ENCODE peak calls at places on chromosomes 16 and 17, in seven cellular contexts. U is stimulated activated CD8-positive, alpha-beta memory T cell treated with anti-CD3 and anti-CD28 coated beads, Interleukin-7, amount 100 ng/mL, for 4 hours; S is left ventricle myocardium superior; C is endothelial cell; Y is transverse colon; D is NCI-H524; R is left cardiac atrium. T is an unnamed sample.

GRCh38 chr17:1787301-1787902 is 25.5 kb downstream of the SERPINF1 start:
- DNase-seq in U (no peak), S (peak; percentile 70), C (no peak), Y (peak; percentile 78), D (no peak), R (peak; percentile 80), T (no peak)

GRCh38 chr16:1458977-1459341 is 14.6 kb upstream of the CCDC154 start:
- DNase-seq in U (no peak), S (no peak), C (no peak), Y (no peak), D (no peak), R (no peak), T (no peak)

GRCh38 chr16:80175011-80175410 is 365.8 kb upstream of the DYNLRB2 start:
- DNase-seq in U (no peak), S (no peak), C (no peak), Y (no peak), D (no peak), R (no peak), T (no peak)

GRCh38 chr17:67855504-67856324 is 30.4 kb downstream of the BPTF start:
- DNase-seq in U (no peak), S (no peak), C (no peak), Y (no peak), D (no peak), R (no peak), T (no peak)

GRCh38 chr16:2150418-2151187 is 2.2 kb downstream of the RAB26 start:
- DNase-seq in U (no peak), S (no peak), C (no peak), Y (peak; percentile 62), D (peak; percentile 99), R (no peak), T (no peak)

GRCh38 chr17:72968798-72969197 is 123.7 kb downstream of the SLC39A11 start:
- DNase-seq in U (no peak), S (no peak), C (no peak), Y (no peak), D (no peak), R (no peak), T (no peak)

GRCh38 chr16:85126731-85127662 is 14.7 kb upstream of the CIBAR2 start:
- DNase-seq in U (peak; percentile 50), S (no peak), C (no peak), Y (no peak), D (peak; percentile 79), R (peak; percentile 61), T (no peak)

GRCh38 chr17:81365148-81365600 is 30.1 kb upstream of the BAHCC1 start:
- DNase-seq in U (no peak), S (peak; percentile 62), C (no peak), Y (peak; percentile 77), D (peak; percentile 57), R (peak; percentile 75), T (no peak)

GRCh38 chr16:89123831-89124100 is 30.1 kb downstream of the ACSF3 start:
- DNase-seq in U (no peak), S (peak; percentile 16), C (no peak), Y (no peak), D (no peak), R (peak; percentile 4), T (no peak)

GRCh38 chr16:84569382-84569987 is 48.4 kb downstream of the COTL1 start:
- DNase-seq in U (no peak), S (no peak), C (no peak), Y (peak; percentile 62), D (no peak), R (no peak), T (no peak)

GRCh38 chr16:1772908-1773702 is at the start of gene MRPS34:
- DNase-seq in U (peak; percentile 56), S (peak; percentile 90), C (peak; percentile 86), Y (peak; percentile 87), D (peak; percentile 62), R (peak; percentile 86), T (peak; percentile 71)

GRCh38 chr17:60457148-60457547 is 34.9 kb downstream of the CHCT1 start:
- DNase-seq in U (no peak), S (no peak), C (no peak), Y (no peak), D (no peak), R (no peak), T (no peak)

GRCh38 chr17:2102931-2103398 is 48.1 kb downstream of the HIC1 start:
- DNase-seq in U (no peak), S (no peak), C (no peak), Y (no peak), D (peak; percentile 80), R (no peak), T (no peak)

GRCh38 chr17:6204203-6204722 is 134.1 kb downstream of the WSCD1 start:
- DNase-seq in U (no peak), S (no peak), C (no peak), Y (no peak), D (no peak), R (no peak), T (no peak)

GRCh38 chr17:37234106-37234505 is 141.7 kb upstream of the C17orf78 start:
- DNase-seq in U (no peak), S (no peak), C (no peak), Y (no peak), D (no peak), R (no peak), T (no peak)

GRCh38 chr17:51947160-51947559 is 211.4 kb downstream of the CA10 start:
- DNase-seq in U (no peak), S (no peak), C (no peak), Y (peak; percentile 14), D (no peak), R (no peak), T (no peak)

GRCh38 chr17:45230787-45231480 is 9.2 kb downstream of the FMNL1 start:
- DNase-seq in U (no peak), S (peak; percentile 86), C (no peak), Y (no peak), D (peak; percentile 94), R (no peak), T (no peak)

GRCh38 chr17:31433091-31433790 is 41.8 kb downstream of the RAB11FIP4 start:
- DNase-seq in U (peak; percentile 7), S (no peak), C (peak; percentile 23), Y (no peak), D (no peak), R (no peak), T (peak; percentile 32)

GRCh38 chr16:20628213-20628612 is 52.0 kb upstream of the ACSM2B start:
- DNase-seq in U (no peak), S (no peak), C (no peak), Y (no peak), D (no peak), R (no peak), T (no peak)

GRCh38 chr17:40038882-40039513 is 15.2 kb downstream of the MED24 start:
- DNase-seq in U (no peak), S (peak; percentile 78), C (peak; percentile 49), Y (peak; percentile 68), D (no peak), R (peak; percentile 79), T (no peak)

GRCh38 chr16:67934306-67935095 is 2.1 kb downstream of the PSMB10 start:
- DNase-seq in U (no peak), S (no peak), C (no peak), Y (no peak), D (peak; percentile 55), R (no peak), T (no peak)

GRCh38 chr17:29557717-29558116 is 9.1 kb downstream of the ABHD15 start:
- DNase-seq in U (no peak), S (no peak), C (no peak), Y (no peak), D (no peak), R (no peak), T (no peak)

GRCh38 chr16:81604960-81605383 is 160.4 kb downstream of the CMIP start:
- DNase-seq in U (no peak), S (no peak), C (no peak), Y (no peak), D (no peak), R (no peak), T (no peak)

GRCh38 chr17:80281516-80281915 is 20.9 kb downstream of the RNF213 start:
- DNase-seq in U (no peak), S (no peak), C (no peak), Y (no peak), D (no peak), R (no peak), T (no peak)